ENCODE peak calls at places on chromosomes 16 and 17, in ten cellular contexts. A is tibial artery, E is Peyer's patch, P is caudate nucleus, O is small intestine, F is A549, Q is SJSA1, K is PC-3, D is trophoblast cell, S is astrocyte. V is an unnamed sample.

GRCh38 chr16:75096730-75097129 is 19.9 kb downstream of the LDHD start:
- DNase-seq in A (no peak), E (no peak), P (no peak), O (no peak), F (no peak), Q (no peak), K (peak; percentile 90), D (peak; percentile 97), S (peak; percentile 23), V (peak; percentile 50)

GRCh38 chr17:66715745-66716156 is 119.2 kb upstream of the CACNG5 start:
- DNase-seq in A (no peak), E (no peak), P (no peak), O (peak; percentile 69), F (peak; percentile 80), Q (no peak), K (peak; percentile 92), D (peak; percentile 86), S (peak; percentile 43), V (peak; percentile 46)

GRCh38 chr16:29915590-29916247 is 10.3 kb downstream of the KCTD13 start:
- DNase-seq in A (no peak), E (no peak), P (no peak), O (no peak), F (peak; percentile 37), Q (no peak), K (peak; percentile 40), D (no peak), S (peak; percentile 76), V (no peak)

GRCh38 chr17:64455993-64456885 is 7.3 kb downstream of the MILR1 start:
- DNase-seq in A (no peak), E (no peak), P (no peak), O (peak; percentile 23), F (no peak), Q (no peak), K (no peak), D (no peak), S (no peak), V (no peak)

GRCh38 chr17:42184717-42185496 is at the start of gene HCRT:
- DNase-seq in A (no peak), E (no peak), P (no peak), O (peak; percentile 69), F (no peak), Q (no peak), K (no peak), D (no peak), S (no peak), V (peak; percentile 34)

GRCh38 chr17:74244543-74244942 is 29.5 kb upstream of the DNAI2 start:
- DNase-seq in A (no peak), E (no peak), P (peak; percentile 81), O (no peak), F (no peak), Q (no peak), K (no peak), D (no peak), S (no peak), V (no peak)

GRCh38 chr16:14307623-14308356 is 236.7 kb downstream of the MRTFB start:
- DNase-seq in A (peak; percentile 83), E (no peak), P (no peak), O (no peak), F (peak; percentile 74), Q (no peak), K (no peak), D (peak; percentile 52), S (no peak), V (no peak)

GRCh38 chr16:380837-381787 is 666 bp downstream of the PGAP6 start:
- DNase-seq in A (no peak), E (no peak), P (peak; percentile 51), O (peak; percentile 56), F (no peak), Q (no peak), K (no peak), D (peak; percentile 36), S (no peak), V (peak; percentile 55)

GRCh38 chr17:58059141-58059540 is 24.1 kb upstream of the DYNLL2 start:
- DNase-seq in A (no peak), E (no peak), P (no peak), O (no peak), F (no peak), Q (no peak), K (peak; percentile 28), D (peak; percentile 63), S (no peak), V (no peak)
- H3K27ac ChIP-seq in A (no peak overlapping the region), E (no peak overlapping the region), P (no peak overlapping the region), O (no peak overlapping the region), F (no peak overlapping the region), Q (no peak overlapping the region), K (no peak overlapping the region), D (no peak overlapping the region), S (no peak overlapping the region), V (no peak overlapping the region)

GRCh38 chr17:45260204-45260783 is 1.6 kb downstream of the SPATA32 start:
- DNase-seq in A (no peak), E (no peak), P (no peak), O (peak; percentile 33), F (no peak), Q (no peak), K (no peak), D (no peak), S (no peak), V (no peak)

GRCh38 chr17:45257115-45257514 is 4.8 kb downstream of the SPATA32 start:
- DNase-seq in A (no peak), E (no peak), P (no peak), O (no peak), F (no peak), Q (no peak), K (no peak), D (no peak), S (no peak), V (no peak)

GRCh38 chr17:45253879-45254278 is 8.0 kb downstream of the SPATA32 start:
- DNase-seq in A (no peak), E (no peak), P (no peak), O (no peak), F (no peak), Q (no peak), K (no peak), D (no peak), S (no peak), V (no peak)

GRCh38 chr17:45255358-45255757 is 6.5 kb downstream of the SPATA32 start:
- DNase-seq in A (no peak), E (no peak), P (no peak), O (no peak), F (no peak), Q (no peak), K (no peak), D (no peak), S (no peak), V (no peak)

DNA sequence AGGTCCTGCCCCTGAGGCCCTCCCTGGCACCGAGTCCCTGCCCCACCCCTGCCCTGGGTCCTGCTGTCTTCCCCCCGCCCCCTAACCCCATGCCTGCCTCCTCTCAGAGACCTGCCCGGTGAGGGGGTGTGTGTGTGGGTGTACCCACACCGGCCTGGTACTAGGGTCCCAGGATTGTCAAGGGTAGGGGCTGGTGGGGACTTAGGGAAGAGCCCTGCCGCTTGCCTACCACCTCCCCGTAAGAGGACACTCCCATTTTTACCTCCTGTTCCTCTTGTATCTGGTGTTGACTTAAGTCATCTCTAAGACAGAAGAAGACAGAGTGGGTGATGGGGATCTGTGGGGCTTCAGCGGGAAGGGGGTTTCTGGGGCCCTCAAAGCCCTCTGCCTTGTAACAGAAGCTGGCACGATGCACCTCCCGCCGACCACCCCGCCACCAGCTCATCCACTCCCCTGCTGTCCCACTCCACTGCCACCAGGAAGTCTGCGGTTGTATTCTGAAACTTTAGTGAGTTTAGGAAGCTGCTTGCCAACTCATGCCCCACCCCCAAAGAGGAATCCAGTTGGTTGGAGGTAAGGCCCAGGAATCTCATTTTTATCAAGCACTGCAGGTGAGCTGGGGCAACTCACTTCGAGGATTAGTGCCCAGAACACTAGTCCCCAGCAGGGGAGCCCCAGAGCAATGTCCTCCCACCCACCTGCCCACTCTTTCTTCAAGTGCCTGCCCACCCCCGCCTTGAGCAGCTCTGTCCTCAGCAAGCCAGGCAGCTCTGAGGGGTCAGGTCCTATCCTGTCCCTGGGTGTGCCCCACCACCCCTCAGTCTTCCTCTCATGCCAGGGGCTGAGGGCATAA is 5.6 kb downstream of the SPATA32 start:
- DNase-seq in A (no peak), E (no peak), P (no peak), O (peak; percentile 22), F (no peak), Q (no peak), K (no peak), D (no peak), S (no peak), V (no peak)
- H3K27ac ChIP-seq in A (no peak overlapping the region), E (no peak overlapping the region), P (no peak overlapping the region), O (no peak overlapping the region), F (no peak overlapping the region), Q (no peak overlapping the region), K (no peak overlapping the region), D (no peak overlapping the region), S (no peak overlapping the region), V (no peak overlapping the region)

DNA sequence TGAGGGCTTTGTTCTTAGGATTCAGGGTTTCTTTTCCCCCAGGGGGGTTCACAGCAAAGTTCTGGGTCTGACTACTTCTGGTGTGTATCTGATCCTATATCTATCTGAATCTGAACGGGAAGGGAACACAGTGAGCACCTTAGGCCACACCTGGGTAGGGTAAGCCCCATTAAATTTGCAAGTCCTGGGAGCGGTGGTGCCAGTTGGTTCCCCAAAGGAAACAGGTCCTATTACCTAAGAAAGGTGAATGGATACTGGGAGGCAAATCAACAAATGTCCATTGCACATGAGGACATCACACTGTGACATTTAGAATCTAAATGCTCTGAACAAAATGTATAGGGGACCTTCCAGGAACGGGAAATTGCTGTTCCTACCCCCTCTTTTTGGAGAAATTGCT is 54.6 kb downstream of the BMERB1 start:
- DNase-seq in A (no peak), E (no peak), P (no peak), O (no peak), F (no peak), Q (no peak), K (no peak), D (no peak), S (no peak), V (no peak)
- H3K27ac ChIP-seq in A (peak overlapping the region; percentile 85), E (peak overlapping the region; percentile 59), P (no peak overlapping the region), O (no peak overlapping the region), F (peak overlapping the region; percentile 89), Q (peak overlapping the region; percentile 72), K (peak overlapping the region; percentile 93), D (peak overlapping the region; percentile 51), S (peak overlapping the region; percentile 76), V (peak overlapping the region; percentile 51)

GRCh38 chr17:7214300-7215135 is 5.1 kb downstream of the DLG4 start:
- DNase-seq in A (peak; percentile 98), E (peak; percentile 99), P (peak; percentile 95), O (peak; percentile 95), F (peak; percentile 100), Q (peak; percentile 98), K (peak; percentile 96), D (peak; percentile 98), S (peak; percentile 88), V (peak; percentile 99)

GRCh38 chr17:7211512-7212277 is 7.9 kb downstream of the DLG4 start:
- DNase-seq in A (no peak), E (no peak), P (no peak), O (no peak), F (no peak), Q (no peak), K (no peak), D (no peak), S (no peak), V (no peak)

GRCh38 chr17:7215136-7215638 is 4.4 kb downstream of the DLG4 start:
- DNase-seq in A (no peak), E (no peak), P (no peak), O (no peak), F (no peak), Q (no peak), K (peak; percentile 86), D (no peak), S (no peak), V (no peak)

GRCh38 chr17:7215652-7216139 is 3.9 kb downstream of the DLG4 start:
- DNase-seq in A (no peak), E (no peak), P (peak; percentile 39), O (no peak), F (no peak), Q (no peak), K (no peak), D (no peak), S (no peak), V (no peak)

GRCh38 chr17:7213895-7214299 is 5.7 kb downstream of the DLG4 start:
- DNase-seq in A (no peak), E (no peak), P (peak; percentile 86), O (peak; percentile 76), F (peak; percentile 96), Q (no peak), K (peak; percentile 49), D (peak; percentile 82), S (peak; percentile 68), V (no peak)
- H3K27ac ChIP-seq in A (peak overlapping the region; percentile 59), E (peak overlapping the region; percentile 65), P (peak overlapping the region; percentile 96), O (no peak overlapping the region), F (peak overlapping the region; percentile 12), Q (peak overlapping the region; percentile 18), K (no peak overlapping the region), D (no peak overlapping the region), S (peak overlapping the region; percentile 73), V (peak overlapping the region; percentile 63)

V was measured in colonic mucosa.